ENCODE peak calls at places on chromosomes 6 and 20, in four cellular contexts. Y is breast epithelium, U is progenitor cell of endocrine pancreas, J is anterior cingulate cortex. B is an unnamed sample.

GRCh38 chr6:82113231-82113630 is 134.3 kb downstream of the IBTK start:
- DNase-seq in U (no peak), Y (no peak), J (no peak), B (no peak)

GRCh38 chr6:30687659-30688431 is 1.4 kb upstream of the PPP1R18 start:
- DNase-seq in J (peak; percentile 34), Y (no peak), U (no peak), B (no peak)

GRCh38 chr6:131787955-131788712 is 19.7 kb upstream of the ENPP1 start:
- DNase-seq in Y (no peak), U (no peak), J (no peak), B (no peak)

GRCh38 chr6:139943391-139943790 is 568.9 kb upstream of the CITED2 start:
- DNase-seq in U (no peak), J (no peak), Y (no peak), B (no peak)

GRCh38 chr6:15026832-15027231 is 219.0 kb upstream of the JARID2 start:
- DNase-seq in J (no peak), Y (peak; percentile 73), U (no peak), B (no peak)

GRCh38 chr20:51488331-51488730 is 54.2 kb downstream of the NFATC2 start:
- DNase-seq in J (no peak), Y (no peak), U (no peak), B (no peak)

GRCh38 chr20:44054849-44055248 is 132.1 kb downstream of the JPH2 start:
- DNase-seq in Y (no peak), U (no peak), J (no peak), B (no peak)

GRCh38 chr6:28543671-28544131 is 18.0 kb downstream of the GPX5 start:
- DNase-seq in J (no peak), U (no peak), Y (no peak), B (peak; percentile 14)

GRCh38 chr6:35718911-35719381 is 17.9 kb upstream of the ARMC12 start:
- DNase-seq in Y (peak; percentile 19), U (no peak), J (no peak), B (no peak)

GRCh38 chr6:138428943-138429616 is 25.1 kb downstream of the HEBP2 start:
- DNase-seq in Y (no peak), J (peak; percentile 20), U (no peak), B (no peak)

GRCh38 chr20:29742699-29743100 is 1514.8 kb upstream of the DEFB115 start:
- DNase-seq in Y (no peak), U (no peak), J (no peak), B (no peak)

GRCh38 chr6:11650297-11650696 is 112.7 kb downstream of the TMEM170B start:
- DNase-seq in J (no peak), U (no peak), Y (no peak), B (no peak)

GRCh38 chr6:52973013-52973412 is 22.1 kb downstream of the GSTA4 start:
- DNase-seq in U (no peak), J (no peak), Y (no peak), B (no peak)

GRCh38 chr6:34562861-34563512 is 6.9 kb upstream of the SPDEF start:
- DNase-seq in J (no peak), U (no peak), Y (no peak), B (no peak)

GRCh38 chr6:50007821-50008220 is 14.0 kb downstream of the DEFB110 start:
- DNase-seq in Y (no peak), U (no peak), J (no peak), B (no peak)

GRCh38 chr20:41011551-41012067 is 17.0 kb upstream of the TOP1 start:
- DNase-seq in Y (no peak), U (no peak), J (no peak), B (no peak)

GRCh38 chr6:84618046-84618752 is 146.2 kb downstream of the TBX18 start:
- DNase-seq in Y (no peak), J (peak; percentile 26), U (no peak), B (no peak)

GRCh38 chr6:134593442-134593841 is 275.5 kb upstream of the SGK1 start:
- DNase-seq in Y (no peak), U (no peak), J (no peak), B (no peak)

GRCh38 chr6:37489697-37490336 is 9.9 kb downstream of the CCDC167 start:
- DNase-seq in U (no peak), J (no peak), Y (no peak), B (no peak)

GRCh38 chr6:10954590-10955010 is 67.7 kb downstream of the SYCP2L start:
- DNase-seq in J (no peak), Y (peak; percentile 75), U (peak; percentile 75), B (peak; percentile 92)

GRCh38 chr6:6005467-6006427 is 978 bp downstream of the NRN1 start:
- DNase-seq in U (no peak), Y (no peak), J (no peak), B (peak; percentile 7)

GRCh38 chr6:137705166-137706064 is 161.6 kb upstream of the TNFAIP3 start:
- DNase-seq in J (no peak), Y (no peak), U (peak; percentile 32), B (peak; percentile 65)

GRCh38 chr6:4732691-4733315 is 43.4 kb upstream of the CDYL start:
- DNase-seq in J (peak; percentile 70), Y (peak; percentile 60), U (no peak), B (no peak)

GRCh38 chr6:227074-227782 is 65.1 kb upstream of the DUSP22 start:
- DNase-seq in U (no peak), Y (no peak), J (peak; percentile 42), B (no peak)

GRCh38 chr6:34241351-34242215 is 4.9 kb downstream of the HMGA1 start:
- DNase-seq in U (no peak), Y (peak; percentile 46), J (no peak), B (no peak)

GRCh38 chr6:113651920-113652319 is 205.2 kb upstream of the MARCKS start:
- DNase-seq in J (no peak), U (no peak), Y (no peak), B (no peak)

GRCh38 chr6:51301969-51302368 is 483.3 kb downstream of the TFAP2B start:
- DNase-seq in J (no peak), Y (no peak), U (no peak), B (no peak)

GRCh38 chr6:3009930-3010329 is 10.2 kb downstream of the NQO2 start:
- DNase-seq in Y (no peak), J (no peak), U (no peak), B (no peak)

GRCh38 chr20:22921595-22922421 is 113.3 kb upstream of the SSTR4 start:
- DNase-seq in J (no peak), Y (no peak), U (no peak), B (no peak)

GRCh38 chr20:48238781-48239180 is 453.5 kb upstream of the SULF2 start:
- DNase-seq in U (no peak), J (no peak), Y (no peak), B (no peak)

GRCh38 chr6:119024111-119024510 is 54.4 kb downstream of the FAM184A start:
- DNase-seq in Y (no peak), J (no peak), U (no peak), B (no peak)

GRCh38 chr6:149499066-149499465 is 14.3 kb upstream of the ZC3H12D start:
- DNase-seq in U (no peak), J (no peak), Y (no peak), B (no peak)

GRCh38 chr6:94953867-94954631 is 623.3 kb upstream of the MANEA start:
- DNase-seq in Y (no peak), J (peak; percentile 1), U (no peak), B (no peak)